ENCODE peak calls at places on chromosomes 3 and 15, in six cellular contexts. X, Q, I, H, S and K are unnamed samples.

GRCh38 chr3:125125822-125126245 is 70.0 kb upstream of the HEG1 start:
- DNase-seq in X (peak), Q (no peak), S (no peak), I (no peak), H (no peak), K (peak)

GRCh38 chr3:64238971-64239667 is 13.9 kb upstream of the PRICKLE2 start:
- DNase-seq in H (peak), Q (no peak), I (peak), S (no peak), X (peak), K (peak)

GRCh38 chr15:84595660-84596059 is 5.1 kb upstream of the ZSCAN2 start:
- DNase-seq in H (no peak), X (no peak), Q (no peak), I (peak), S (no peak), K (no peak)

GRCh38 chr3:71305246-71306206 is 278.0 kb downstream of the FOXP1 start:
- DNase-seq in S (no peak), Q (no peak), I (peak), X (peak), H (peak), K (no peak)

GRCh38 chr3:38471260-38471857 is 17.7 kb downstream of the ACVR2B start:
- DNase-seq in S (no peak), I (no peak), Q (no peak), H (no peak), X (no peak), K (no peak)

GRCh38 chr15:73386886-73387506 is 18.2 kb upstream of the HCN4 start:
- DNase-seq in Q (no peak), S (no peak), H (no peak), I (no peak), X (no peak), K (no peak)

GRCh38 chr3:197394464-197395321 is 96.3 kb upstream of the DLG1 start:
- DNase-seq in Q (peak), X (peak), H (peak), S (peak), I (peak), K (no peak)

GRCh38 chr3:67540198-67540894 is 114.1 kb downstream of the SUCLG2 start:
- DNase-seq in S (no peak), X (no peak), Q (no peak), I (no peak), H (no peak), K (no peak)

GRCh38 chr3:52775877-52776276 is 1.5 kb upstream of the ITIH1 start:
- DNase-seq in X (no peak), Q (no peak), H (no peak), S (no peak), I (no peak), K (no peak)

GRCh38 chr15:90035095-90035834 is 34.1 kb downstream of the ZNF710 start:
- DNase-seq in X (peak), I (peak), H (peak), Q (no peak), S (no peak), K (no peak)

GRCh38 chr3:184320099-184320445 is 5.7 kb downstream of the EIF4G1 start:
- DNase-seq in H (peak), X (peak), Q (no peak), S (no peak), I (peak), K (peak)

GRCh38 chr3:151372063-151372820 is 12.3 kb downstream of the P2RY12 start:
- DNase-seq in I (no peak), X (peak), H (no peak), S (no peak), Q (no peak), K (no peak)

GRCh38 chr15:61459785-61460707 is 230.9 kb upstream of the RORA start:
- DNase-seq in S (no peak), X (peak), Q (no peak), H (no peak), I (no peak), K (no peak)

GRCh38 chr3:30282052-30282708 is 324.2 kb upstream of the TGFBR2 start:
- DNase-seq in H (no peak), I (no peak), Q (no peak), X (peak), S (no peak), K (no peak)

GRCh38 chr3:107446706-107447105 is 69.5 kb downstream of the CCDC54 start:
- DNase-seq in X (no peak), H (no peak), S (no peak), I (no peak), Q (no peak), K (no peak)

GRCh38 chr3:45950686-45951600 is 7.7 kb downstream of the CXCR6 start:
- DNase-seq in I (no peak), X (no peak), H (no peak), Q (no peak), S (no peak), K (no peak)

GRCh38 chr3:108281670-108282069 is 14.7 kb upstream of the HHLA2 start:
- DNase-seq in X (no peak), S (no peak), I (no peak), Q (no peak), H (no peak), K (no peak)

GRCh38 chr3:136350132-136350531 is 100.0 kb downstream of the PCCB start:
- DNase-seq in X (peak), I (no peak), Q (no peak), S (no peak), H (no peak), K (peak)

GRCh38 chr15:71679223-71680078 is 130.9 kb upstream of the NR2E3 start:
- DNase-seq in H (no peak), Q (no peak), X (peak), I (no peak), S (no peak), K (no peak)

GRCh38 chr3:102791641-102792589 is 357.1 kb downstream of the ZPLD1 start:
- DNase-seq in S (no peak), H (no peak), Q (no peak), I (no peak), X (no peak), K (no peak)